ENCODE peak calls at places on chromosomes 7 and 10, in four cellular contexts. One of them, this sample, is unnamed.

GRCh38 chr7:147670759-147671158 is 919.8 kb upstream of the C7orf33 start:
- DNase-seq in PC-9: no peak
- DNase-seq in fibroblast of lung: no peak
- DNase-seq in left ventricle myocardium inferior: no peak
- DNase-seq in this sample: no peak

GRCh38 chr10:6383099-6383812 is 180.5 kb downstream of the PFKFB3 start:
- DNase-seq in PC-9: no peak
- DNase-seq in fibroblast of lung: peak
- DNase-seq in left ventricle myocardium inferior: no peak
- DNase-seq in this sample: no peak

GRCh38 chr10:43598447-43598846 is 7.8 kb upstream of the ZNF485 start:
- DNase-seq in PC-9: no peak
- DNase-seq in fibroblast of lung: peak
- DNase-seq in left ventricle myocardium inferior: peak
- DNase-seq in this sample: no peak

GRCh38 chr10:80498833-80499671 is 38.6 kb upstream of the SH2D4B start:
- DNase-seq in PC-9: peak
- DNase-seq in fibroblast of lung: peak
- DNase-seq in left ventricle myocardium inferior: peak
- DNase-seq in this sample: no peak

GRCh38 chr7:77338883-77339629 is 77.1 kb downstream of the GSAP start:
- DNase-seq in PC-9: no peak
- DNase-seq in fibroblast of lung: peak
- DNase-seq in left ventricle myocardium inferior: no peak
- DNase-seq in this sample: no peak

GRCh38 chr7:156793334-156793733 is 99.6 kb downstream of the LMBR1 start:
- DNase-seq in PC-9: no peak
- DNase-seq in fibroblast of lung: no peak
- DNase-seq in left ventricle myocardium inferior: no peak
- DNase-seq in this sample: no peak

GRCh38 chr10:18044976-18045720 is 93.4 kb downstream of the SLC39A12 start:
- DNase-seq in PC-9: no peak
- DNase-seq in fibroblast of lung: peak
- DNase-seq in left ventricle myocardium inferior: no peak
- DNase-seq in this sample: no peak

GRCh38 chr10:73828166-73828565 is 16.8 kb upstream of the NDST2 start:
- DNase-seq in PC-9: no peak
- DNase-seq in fibroblast of lung: no peak
- DNase-seq in left ventricle myocardium inferior: no peak
- DNase-seq in this sample: no peak

GRCh38 chr10:8066146-8066545 is 11.7 kb downstream of the GATA3 start:
- DNase-seq in PC-9: no peak
- DNase-seq in fibroblast of lung: no peak
- DNase-seq in left ventricle myocardium inferior: no peak
- DNase-seq in this sample: no peak

GRCh38 chr10:12357525-12358151 is 8.3 kb downstream of the CAMK1D start:
- DNase-seq in PC-9: no peak
- DNase-seq in fibroblast of lung: no peak
- DNase-seq in left ventricle myocardium inferior: no peak
- DNase-seq in this sample: no peak

GRCh38 chr7:129434172-129434845 is at the start of gene STRIP2:
- DNase-seq in PC-9: peak
- DNase-seq in fibroblast of lung: peak
- DNase-seq in left ventricle myocardium inferior: peak
- DNase-seq in this sample: peak

GRCh38 chr7:156650042-156650441 is 9.5 kb downstream of the RNF32 start:
- DNase-seq in PC-9: no peak
- DNase-seq in fibroblast of lung: no peak
- DNase-seq in left ventricle myocardium inferior: no peak
- DNase-seq in this sample: no peak

GRCh38 chr10:10462116-10462515 is 555.6 kb upstream of the CELF2 start:
- DNase-seq in PC-9: no peak
- DNase-seq in fibroblast of lung: no peak
- DNase-seq in left ventricle myocardium inferior: no peak
- DNase-seq in this sample: no peak

GRCh38 chr7:129401228-129401967 is 32.8 kb upstream of the STRIP2 start:
- DNase-seq in PC-9: peak
- DNase-seq in fibroblast of lung: peak
- DNase-seq in left ventricle myocardium inferior: no peak
- DNase-seq in this sample: no peak

GRCh38 chr10:36488579-36488978 is 636.8 kb upstream of the ANKRD30A start:
- DNase-seq in PC-9: no peak
- DNase-seq in fibroblast of lung: no peak
- DNase-seq in left ventricle myocardium inferior: no peak
- DNase-seq in this sample: no peak

GRCh38 chr10:80275135-80275498 is 14.3 kb downstream of the MAT1A start:
- DNase-seq in PC-9: no peak
- DNase-seq in fibroblast of lung: no peak
- DNase-seq in left ventricle myocardium inferior: no peak
- DNase-seq in this sample: no peak

GRCh38 chr10:5512881-5513698 is 11.7 kb upstream of the CALML3 start:
- DNase-seq in PC-9: no peak
- DNase-seq in fibroblast of lung: no peak
- DNase-seq in left ventricle myocardium inferior: no peak
- DNase-seq in this sample: no peak

GRCh38 chr10:62851449-62851848 is 35.3 kb upstream of the EGR2 start:
- DNase-seq in PC-9: no peak
- DNase-seq in fibroblast of lung: peak
- DNase-seq in left ventricle myocardium inferior: no peak
- DNase-seq in this sample: no peak

GRCh38 chr7:130543611-130544010 is 51.7 kb downstream of the MEST start:
- DNase-seq in PC-9: no peak
- DNase-seq in fibroblast of lung: no peak
- DNase-seq in left ventricle myocardium inferior: no peak
- DNase-seq in this sample: no peak

GRCh38 chr10:12615296-12616220 is 266.2 kb downstream of the CAMK1D start:
- DNase-seq in PC-9: no peak
- DNase-seq in fibroblast of lung: no peak
- DNase-seq in left ventricle myocardium inferior: no peak
- DNase-seq in this sample: no peak

GRCh38 chr10:116698364-116698763 is 44.0 kb downstream of the HSPA12A start:
- DNase-seq in PC-9: no peak
- DNase-seq in fibroblast of lung: no peak
- DNase-seq in left ventricle myocardium inferior: no peak
- DNase-seq in this sample: no peak

GRCh38 chr7:95199779-95200558 is 124.4 kb downstream of the PON1 start:
- DNase-seq in PC-9: peak
- DNase-seq in fibroblast of lung: peak
- DNase-seq in left ventricle myocardium inferior: no peak
- DNase-seq in this sample: no peak

GRCh38 chr10:126904807-126905686 is at the start of gene DOCK1:
- DNase-seq in PC-9: peak
- DNase-seq in fibroblast of lung: peak
- DNase-seq in left ventricle myocardium inferior: peak
- DNase-seq in this sample: no peak

GRCh38 chr7:104767826-104768536 is 246.0 kb upstream of the KMT2E start:
- DNase-seq in PC-9: no peak
- DNase-seq in fibroblast of lung: no peak
- DNase-seq in left ventricle myocardium inferior: no peak
- DNase-seq in this sample: no peak

GRCh38 chr7:102291056-102291915 is 4.6 kb downstream of the SH2B2 start:
- DNase-seq in PC-9: no peak
- DNase-seq in fibroblast of lung: no peak
- DNase-seq in left ventricle myocardium inferior: no peak
- DNase-seq in this sample: peak

GRCh38 chr10:79058899-79059771 is 9.6 kb upstream of the ZMIZ1 start:
- DNase-seq in PC-9: no peak
- DNase-seq in fibroblast of lung: no peak
- DNase-seq in left ventricle myocardium inferior: peak
- DNase-seq in this sample: no peak

GRCh38 chr7:154919324-154920222 is 83.4 kb downstream of the PAXIP1 start:
- DNase-seq in PC-9: no peak
- DNase-seq in fibroblast of lung: no peak
- DNase-seq in left ventricle myocardium inferior: no peak
- DNase-seq in this sample: no peak

GRCh38 chr10:103870503-103870902 is 15.1 kb upstream of the SH3PXD2A start:
- DNase-seq in PC-9: peak
- DNase-seq in fibroblast of lung: no peak
- DNase-seq in left ventricle myocardium inferior: no peak
- DNase-seq in this sample: no peak

GRCh38 chr7:36002900-36003299 is 150.2 kb upstream of the EEPD1 start:
- DNase-seq in PC-9: no peak
- DNase-seq in fibroblast of lung: no peak
- DNase-seq in left ventricle myocardium inferior: no peak
- DNase-seq in this sample: no peak

GRCh38 chr10:6469661-6470060 is 110.4 kb downstream of the PRKCQ start:
- DNase-seq in PC-9: no peak
- DNase-seq in fibroblast of lung: no peak
- DNase-seq in left ventricle myocardium inferior: no peak
- DNase-seq in this sample: no peak

GRCh38 chr7:34845666-34846361 is 187.8 kb downstream of the NPSR1 start:
- DNase-seq in PC-9: peak
- DNase-seq in fibroblast of lung: peak
- DNase-seq in left ventricle myocardium inferior: no peak
- DNase-seq in this sample: no peak

GRCh38 chr10:27643296-27643695 is 102.3 kb downstream of the MKX start:
- DNase-seq in PC-9: no peak
- DNase-seq in fibroblast of lung: peak
- DNase-seq in left ventricle myocardium inferior: no peak
- DNase-seq in this sample: no peak

GRCh38 chr7:115097175-115097671 is 175.3 kb downstream of the MDFIC start:
- DNase-seq in PC-9: no peak
- DNase-seq in fibroblast of lung: peak
- DNase-seq in left ventricle myocardium inferior: no peak
- DNase-seq in this sample: no peak

GRCh38 chr7:13839063-13839462 is 150.4 kb downstream of the ETV1 start:
- DNase-seq in PC-9: no peak
- DNase-seq in fibroblast of lung: no peak
- DNase-seq in left ventricle myocardium inferior: no peak
- DNase-seq in this sample: no peak

DNA sequence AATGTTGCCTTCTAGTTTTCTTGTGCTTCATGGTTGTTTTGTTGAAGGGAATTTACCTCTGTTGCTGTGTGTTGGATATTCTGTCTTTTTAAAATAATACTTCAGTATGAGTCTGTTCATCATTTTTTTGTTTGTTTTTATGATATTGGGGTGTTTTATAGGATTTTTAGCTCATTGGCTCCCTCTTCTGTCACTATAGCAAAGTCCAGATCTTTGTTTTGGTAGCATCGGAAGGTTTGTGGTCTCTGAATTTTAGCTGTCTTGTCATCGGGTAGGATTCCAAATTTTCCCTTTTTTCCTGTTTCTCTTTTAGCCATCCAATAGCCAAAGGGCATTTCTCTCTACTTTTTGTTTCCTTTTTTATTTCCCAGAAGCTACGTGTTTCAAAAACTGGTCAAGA is 91.4 kb downstream of the EXOC4 start:
- DNase-seq in PC-9: no peak
- DNase-seq in fibroblast of lung: peak
- DNase-seq in left ventricle myocardium inferior: no peak
- DNase-seq in this sample: no peak
- TF ChIP-seq CTCF in PC-9: peak
- TF ChIP-seq CTCF in fibroblast of lung: peak
- TF ChIP-seq CTCF in left ventricle myocardium inferior: peak
- TF ChIP-seq CTCF in this sample: no peak

DNA sequence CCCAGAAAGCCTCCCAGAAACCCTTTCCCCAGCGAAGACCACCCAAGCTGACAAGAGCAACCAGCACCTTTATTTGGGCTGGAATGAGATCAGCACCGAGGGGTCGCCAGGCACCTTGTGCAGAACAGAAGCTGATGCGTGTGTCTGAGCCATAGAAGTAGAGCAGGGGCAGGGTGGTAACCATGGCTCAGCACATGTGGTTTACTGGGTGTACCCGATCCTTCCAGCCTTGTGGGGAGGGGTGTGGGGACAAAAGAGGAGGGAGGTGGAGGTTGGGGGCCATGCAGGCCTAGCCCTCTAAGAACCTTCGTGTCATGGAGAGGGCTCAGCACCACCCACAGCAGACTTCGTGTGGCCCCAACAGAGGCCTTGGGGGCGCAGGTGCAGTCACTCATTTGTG is 84.0 kb upstream of the GTF2I start:
- DNase-seq in PC-9: no peak
- DNase-seq in fibroblast of lung: no peak
- DNase-seq in left ventricle myocardium inferior: no peak
- DNase-seq in this sample: no peak
- TF ChIP-seq CTCF in PC-9: no peak
- TF ChIP-seq CTCF in fibroblast of lung: no peak
- TF ChIP-seq CTCF in left ventricle myocardium inferior: no peak
- TF ChIP-seq CTCF in this sample: no peak

DNA sequence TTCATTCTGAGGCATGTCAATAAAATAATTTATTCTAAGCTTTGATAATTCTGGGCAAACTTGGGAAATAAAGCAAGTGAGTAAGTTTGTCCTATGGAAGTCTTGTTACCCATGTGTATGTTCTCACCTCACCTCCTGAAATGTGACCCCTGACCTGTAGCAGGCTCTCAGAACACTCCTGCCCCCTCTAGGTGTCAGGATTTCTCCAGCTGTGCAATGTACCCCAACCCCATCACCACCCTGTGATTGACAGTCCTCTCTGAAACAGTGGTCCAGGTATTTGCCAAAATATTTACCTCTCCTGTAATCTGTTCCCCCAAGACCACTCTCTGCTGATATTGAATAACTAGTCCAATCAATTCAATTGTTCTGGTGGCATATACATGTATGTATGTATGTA is 122.6 kb upstream of the PTER start:
- DNase-seq in PC-9: no peak
- DNase-seq in fibroblast of lung: no peak
- DNase-seq in left ventricle myocardium inferior: no peak
- DNase-seq in this sample: no peak
- TF ChIP-seq CTCF in PC-9: no peak
- TF ChIP-seq CTCF in fibroblast of lung: no peak
- TF ChIP-seq CTCF in left ventricle myocardium inferior: peak
- TF ChIP-seq CTCF in this sample: no peak

GRCh38 chr7:1393421-1393820 is 65.8 kb downstream of the MICALL2 start:
- DNase-seq in PC-9: no peak
- DNase-seq in fibroblast of lung: no peak
- DNase-seq in left ventricle myocardium inferior: no peak
- DNase-seq in this sample: no peak

GRCh38 chr7:1392556-1392955 is 66.7 kb downstream of the MICALL2 start:
- DNase-seq in PC-9: no peak
- DNase-seq in fibroblast of lung: no peak
- DNase-seq in left ventricle myocardium inferior: no peak
- DNase-seq in this sample: no peak

GRCh38 chr7:1395211-1396070 is 63.8 kb downstream of the MICALL2 start:
- DNase-seq in PC-9: no peak
- DNase-seq in fibroblast of lung: no peak
- DNase-seq in left ventricle myocardium inferior: no peak
- DNase-seq in this sample: no peak

GRCh38 chr7:1396195-1396594 is 63.1 kb downstream of the MICALL2 start:
- DNase-seq in PC-9: no peak
- DNase-seq in fibroblast of lung: no peak
- DNase-seq in left ventricle myocardium inferior: no peak
- DNase-seq in this sample: no peak

GRCh38 chr7:1394371-1394770 is 64.9 kb downstream of the MICALL2 start:
- DNase-seq in PC-9: no peak
- DNase-seq in fibroblast of lung: no peak
- DNase-seq in left ventricle myocardium inferior: no peak
- DNase-seq in this sample: no peak
- TF ChIP-seq CTCF in PC-9: no peak
- TF ChIP-seq CTCF in fibroblast of lung: no peak
- TF ChIP-seq CTCF in left ventricle myocardium inferior: no peak
- TF ChIP-seq CTCF in this sample: no peak

GRCh38 chr7:47170516-47170915 is 411.4 kb downstream of the TNS3 start:
- DNase-seq in PC-9: no peak
- DNase-seq in fibroblast of lung: peak
- DNase-seq in left ventricle myocardium inferior: no peak
- DNase-seq in this sample: no peak
- TF ChIP-seq CTCF in PC-9: peak
- TF ChIP-seq CTCF in fibroblast of lung: peak
- TF ChIP-seq CTCF in left ventricle myocardium inferior: peak
- TF ChIP-seq CTCF in this sample: no peak

GRCh38 chr10:71647526-71648354 is 71.8 kb downstream of the C10orf105 start:
- DNase-seq in PC-9: no peak
- DNase-seq in fibroblast of lung: no peak
- DNase-seq in left ventricle myocardium inferior: no peak
- DNase-seq in this sample: no peak
- TF ChIP-seq CTCF in PC-9: peak
- TF ChIP-seq CTCF in fibroblast of lung: peak
- TF ChIP-seq CTCF in left ventricle myocardium inferior: peak
- TF ChIP-seq CTCF in this sample: no peak

This sample was measured in activated B cell treated with CpG ODN at 0.5 μM for 24 hours.